ENCODE peak calls at places on chromosomes 12 and 14, in eight cellular contexts. Z, T, G, S, F, H, B and C are unnamed samples.

GRCh38 chr12:71045781-71046180 is 112.0 kb downstream of the TSPAN8 start:
- DNase-seq in Z (no peak), G (no peak), B (peak), F (no peak), T (no peak), H (peak), S (peak), C (peak)

GRCh38 chr12:112496493-112496892 is 77.7 kb downstream of the PTPN11 start:
- DNase-seq in T (no peak), F (no peak), B (no peak), S (no peak), H (no peak), G (no peak), Z (no peak), C (no peak)

GRCh38 chr12:105670664-105671063 is 340.2 kb downstream of the C12orf75 start:
- DNase-seq in T (no peak), Z (no peak), B (no peak), S (no peak), F (no peak), G (no peak), H (peak), C (no peak)

GRCh38 chr14:104851896-104852663 is 13.0 kb upstream of the CEP170B start:
- DNase-seq in T (no peak), Z (no peak), S (peak), H (peak), G (no peak), F (no peak), B (no peak), C (no peak)

GRCh38 chr12:108479364-108480070 is 35.6 kb upstream of the FICD start:
- DNase-seq in G (no peak), S (no peak), T (no peak), B (no peak), H (no peak), F (no peak), Z (no peak), C (no peak)

GRCh38 chr14:22555573-22556011 is 33.4 kb downstream of the DAD1 start:
- DNase-seq in Z (no peak), B (no peak), S (peak), F (no peak), G (peak), H (peak), T (no peak), C (peak)

GRCh38 chr12:129788506-129788905 is 115.3 kb downstream of the TMEM132D start:
- DNase-seq in G (no peak), Z (no peak), S (no peak), F (no peak), B (no peak), H (no peak), T (no peak), C (no peak)

GRCh38 chr12:50230217-50230616 is 53.1 kb downstream of the LIMA1 start:
- DNase-seq in B (no peak), Z (no peak), H (no peak), S (no peak), F (no peak), T (no peak), G (no peak), C (no peak)

GRCh38 chr12:114407566-114408411 is 1.8 kb upstream of the TBX5 start:
- DNase-seq in F (no peak), T (no peak), Z (no peak), B (no peak), S (peak), H (peak), G (no peak), C (no peak)

GRCh38 chr12:93785262-93786010 is 108.3 kb downstream of the CRADD start:
- DNase-seq in F (no peak), S (peak), H (peak), B (peak), G (peak), Z (peak), T (no peak), C (peak)

GRCh38 chr12:106188249-106188648 is 49.5 kb upstream of the NUAK1 start:
- DNase-seq in B (no peak), Z (no peak), T (peak), F (no peak), H (no peak), G (no peak), S (no peak), C (no peak)

GRCh38 chr12:121240484-121241202 is 30.7 kb downstream of the P2RX4 start:
- DNase-seq in Z (peak), S (peak), F (no peak), B (peak), G (peak), T (peak), H (no peak), C (no peak)

GRCh38 chr14:26598081-26598671 is 343 bp upstream of the NOVA1 start:
- DNase-seq in B (peak), Z (peak), H (peak), F (peak), T (peak), G (no peak), S (peak), C (peak)

GRCh38 chr14:46417066-46417465 is 234.5 kb downstream of the RPL10L start:
- DNase-seq in F (no peak), T (no peak), G (no peak), B (no peak), Z (no peak), S (no peak), H (no peak), C (no peak)

GRCh38 chr12:87768884-87769283 is 260.3 kb downstream of the C12orf50 start:
- DNase-seq in G (no peak), Z (no peak), S (no peak), B (no peak), H (no peak), F (no peak), T (no peak), C (no peak)

GRCh38 chr14:101505216-101505970 is 55.9 kb upstream of the DIO3 start:
- DNase-seq in F (no peak), S (no peak), G (no peak), T (peak), H (no peak), Z (peak), B (no peak), C (no peak)

GRCh38 chr14:67417633-67418032 is 5.7 kb upstream of the PLEK2 start:
- DNase-seq in H (peak), T (no peak), S (no peak), B (no peak), G (no peak), F (no peak), Z (no peak), C (no peak)

GRCh38 chr12:120496353-120497340 is 734 bp downstream of the DYNLL1 start:
- DNase-seq in B (peak), S (peak), F (peak), T (peak), Z (peak), G (peak), H (peak), C (peak)

GRCh38 chr12:50928392-50928791 is 24.0 kb upstream of the HIGD1C start:
- DNase-seq in Z (no peak), H (no peak), T (no peak), F (no peak), S (no peak), G (no peak), B (no peak), C (peak)

GRCh38 chr14:102940729-102941362 is 18.4 kb downstream of the AMN start:
- DNase-seq in H (no peak), T (no peak), Z (no peak), G (no peak), F (no peak), S (no peak), B (no peak), C (no peak)

GRCh38 chr12:70467908-70468733 is 102.0 kb downstream of the KCNMB4 start:
- DNase-seq in H (no peak), S (no peak), Z (no peak), F (no peak), G (no peak), B (no peak), T (no peak), C (no peak)

GRCh38 chr14:105155071-105155651 is 13.4 kb downstream of the JAG2 start:
- DNase-seq in T (no peak), H (no peak), B (no peak), G (no peak), F (no peak), Z (no peak), S (no peak), C (no peak)

GRCh38 chr12:55847603-55848329 is 5.0 kb upstream of the MMP19 start:
- DNase-seq in G (no peak), H (peak), B (peak), F (no peak), S (peak), Z (peak), T (no peak), C (peak)

GRCh38 chr12:22334696-22335290 is at the start of gene ST8SIA1:
- DNase-seq in Z (peak), G (peak), B (peak), S (peak), T (peak), H (peak), F (peak), C (peak)

GRCh38 chr14:100662850-100663527 is 63.7 kb upstream of the DLK1 start:
- DNase-seq in Z (peak), F (peak), B (peak), G (peak), T (peak), S (peak), H (peak), C (peak)

GRCh38 chr12:67306712-67307111 is 37.6 kb downstream of the CAND1 start:
- DNase-seq in B (no peak), S (no peak), Z (no peak), G (no peak), F (no peak), H (no peak), T (no peak), C (no peak)

GRCh38 chr12:117151195-117152031 is 38.9 kb downstream of the FBXO21 start:
- DNase-seq in T (peak), Z (peak), S (peak), F (peak), G (no peak), B (peak), H (peak), C (peak)

GRCh38 chr14:102655154-102655553 is 62.7 kb downstream of the RCOR1 start:
- DNase-seq in B (no peak), F (no peak), G (no peak), Z (no peak), S (peak), H (peak), T (no peak), C (peak)

GRCh38 chr12:107379852-107380567 is 286.7 kb upstream of the CRY1 start:
- DNase-seq in B (peak), S (peak), Z (no peak), F (peak), H (peak), G (no peak), T (no peak), C (no peak)

GRCh38 chr12:124364543-124364942 is 69.7 kb downstream of the RFLNA start:
- DNase-seq in S (no peak), Z (no peak), B (peak), H (no peak), G (no peak), T (no peak), F (no peak), C (no peak)

GRCh38 chr12:63844391-63845341 is at the start of gene SRGAP1:
- DNase-seq in T (no peak), Z (peak), G (no peak), S (peak), B (peak), F (peak), H (peak), C (peak)

GRCh38 chr12:28172434-28173030 is 17.7 kb upstream of the CCDC91 start:
- DNase-seq in Z (no peak), H (peak), G (no peak), F (peak), S (peak), T (no peak), B (peak), C (peak)

GRCh38 chr12:3071107-3071506 is 6.1 kb upstream of the TSPAN9 start:
- DNase-seq in T (no peak), B (peak), S (no peak), H (no peak), F (no peak), Z (no peak), G (no peak), C (no peak)